ENCODE peak calls at places on chromosomes 11 and 22, in seven cellular contexts. M is AG09309, Y is stromal cell of bone marrow, E is nephron progenitor cell, P is frontal cortex, K is Right ventricle myocardium inferior, I is hippocampal formation. O is an unnamed sample.

GRCh38 chr22:31776231-31776630 is 22.4 kb downstream of the DEPDC5 start:
- DNase-seq in M (no peak), Y (no peak), E (no peak), P (no peak), K (no peak), I (no peak), O (no peak)

GRCh38 chr22:37959231-37959825 is 5.8 kb downstream of the POLR2F start:
- DNase-seq in M (no peak), Y (no peak), E (no peak), P (no peak), K (no peak), I (no peak), O (no peak)

GRCh38 chr11:67572747-67573419 is 10.7 kb upstream of the GSTP1 start:
- DNase-seq in M (peak; percentile 16), Y (peak; percentile 15), E (no peak), P (no peak), K (no peak), I (peak; percentile 37), O (no peak)

GRCh38 chr11:128492461-128492860 is 94.9 kb downstream of the ETS1 start:
- DNase-seq in M (no peak), Y (no peak), E (no peak), P (no peak), K (no peak), I (no peak), O (no peak)

GRCh38 chr11:119471329-119471728 is 48.4 kb upstream of the THY1 start:
- DNase-seq in M (no peak), Y (no peak), E (no peak), P (no peak), K (no peak), I (no peak), O (no peak)

GRCh38 chr11:29527391-29527936 is 489.4 kb downstream of the KCNA4 start:
- DNase-seq in M (peak; percentile 3), Y (peak; percentile 45), E (no peak), P (no peak), K (no peak), I (no peak), O (peak; percentile 38)

GRCh38 chr11:116830184-116830912 is 641 bp downstream of the APOC3 start:
- DNase-seq in M (no peak), Y (no peak), E (no peak), P (no peak), K (no peak), I (no peak), O (no peak)

GRCh38 chr11:96329419-96329818 is 13.6 kb downstream of the MAML2 start:
- DNase-seq in M (no peak), Y (no peak), E (no peak), P (no peak), K (no peak), I (no peak), O (no peak)

GRCh38 chr11:134047586-134047999 is 21.3 kb upstream of the JAM3 start:
- DNase-seq in M (peak; percentile 86), Y (peak; percentile 91), E (no peak), P (no peak), K (peak; percentile 83), I (no peak), O (peak; percentile 93)

GRCh38 chr11:70206977-70207376 is 3.9 kb downstream of the FADD start:
- DNase-seq in M (no peak), Y (no peak), E (no peak), P (no peak), K (no peak), I (no peak), O (no peak)

GRCh38 chr11:24622262-24622661 is 125.4 kb downstream of the LUZP2 start:
- DNase-seq in M (no peak), Y (no peak), E (peak; percentile 5), P (no peak), K (no peak), I (no peak), O (no peak)

GRCh38 chr11:635945-636510 is 1.0 kb upstream of the DRD4 start:
- DNase-seq in M (no peak), Y (no peak), E (no peak), P (no peak), K (peak; percentile 16), I (no peak), O (no peak)

GRCh38 chr11:99260696-99261095 is 239.9 kb downstream of the CNTN5 start:
- DNase-seq in M (no peak), Y (no peak), E (no peak), P (no peak), K (no peak), I (no peak), O (no peak)

GRCh38 chr11:128179049-128179448 is 408.3 kb downstream of the ETS1 start:
- DNase-seq in M (no peak), Y (no peak), E (no peak), P (no peak), K (no peak), I (no peak), O (peak; percentile 46)

GRCh38 chr11:83157755-83158473 is 983 bp downstream of the PCF11 start:
- DNase-seq in M (no peak), Y (peak; percentile 38), E (peak; percentile 43), P (peak; percentile 16), K (peak; percentile 63), I (peak; percentile 39), O (no peak)